ENCODE peak calls at places on chromosome 10, in four cellular contexts. One of them, this sample, is unnamed.

GRCh38 chr10:133058267-133059092 is 29.2 kb upstream of the ADGRA1 start:
- DNase-seq in NCI-H748 treated with DMSO at 0.1 percent for 48 hours: no peak
- DNase-seq in Kasumi-1: peak; percentile 22
- DNase-seq in psoas muscle: no peak
- DNase-seq in this sample: no peak

GRCh38 chr10:121813211-121813812 is 114.5 kb downstream of the ATE1 start:
- DNase-seq in NCI-H748 treated with DMSO at 0.1 percent for 48 hours: no peak
- DNase-seq in psoas muscle: no peak
- DNase-seq in Kasumi-1: no peak
- DNase-seq in this sample: no peak

GRCh38 chr10:89515031-89515841 is 20.2 kb downstream of the SLC16A12 start:
- DNase-seq in psoas muscle: no peak
- DNase-seq in Kasumi-1: no peak
- DNase-seq in NCI-H748 treated with DMSO at 0.1 percent for 48 hours: no peak
- DNase-seq in this sample: no peak

GRCh38 chr10:126839094-126839761 is 66.0 kb upstream of the DOCK1 start:
- DNase-seq in NCI-H748 treated with DMSO at 0.1 percent for 48 hours: peak; percentile 87
- DNase-seq in psoas muscle: no peak
- DNase-seq in Kasumi-1: no peak
- DNase-seq in this sample: peak; percentile 67

GRCh38 chr10:5574642-5575131 is 49.9 kb downstream of the CALML3 start:
- DNase-seq in NCI-H748 treated with DMSO at 0.1 percent for 48 hours: no peak
- DNase-seq in psoas muscle: no peak
- DNase-seq in Kasumi-1: no peak
- DNase-seq in this sample: no peak

GRCh38 chr10:66844176-66844947 is 81.5 kb upstream of the LRRTM3 start:
- DNase-seq in Kasumi-1: no peak
- DNase-seq in NCI-H748 treated with DMSO at 0.1 percent for 48 hours: no peak
- DNase-seq in psoas muscle: no peak
- DNase-seq in this sample: no peak

GRCh38 chr10:76337641-76338040 is 906.2 kb downstream of the LRMDA start:
- DNase-seq in psoas muscle: no peak
- DNase-seq in Kasumi-1: no peak
- DNase-seq in NCI-H748 treated with DMSO at 0.1 percent for 48 hours: no peak
- DNase-seq in this sample: no peak

GRCh38 chr10:108749042-108749441 is 1174.3 kb downstream of the XPNPEP1 start:
- DNase-seq in NCI-H748 treated with DMSO at 0.1 percent for 48 hours: no peak
- DNase-seq in Kasumi-1: no peak
- DNase-seq in psoas muscle: no peak
- DNase-seq in this sample: no peak

GRCh38 chr10:75197906-75198305 is 12.7 kb upstream of the VDAC2 start:
- DNase-seq in Kasumi-1: no peak
- DNase-seq in NCI-H748 treated with DMSO at 0.1 percent for 48 hours: no peak
- DNase-seq in psoas muscle: no peak
- DNase-seq in this sample: no peak

GRCh38 chr10:84683980-84684740 is 355.8 kb downstream of the CCSER2 start:
- DNase-seq in NCI-H748 treated with DMSO at 0.1 percent for 48 hours: no peak
- DNase-seq in psoas muscle: no peak
- DNase-seq in Kasumi-1: no peak
- DNase-seq in this sample: no peak

GRCh38 chr10:88089498-88089897 is 226.1 kb downstream of the PTEN start:
- DNase-seq in NCI-H748 treated with DMSO at 0.1 percent for 48 hours: no peak
- DNase-seq in psoas muscle: no peak
- DNase-seq in Kasumi-1: no peak
- DNase-seq in this sample: no peak

GRCh38 chr10:77074104-77074638 is 563.4 kb downstream of the KCNMA1 start:
- DNase-seq in psoas muscle: no peak
- DNase-seq in NCI-H748 treated with DMSO at 0.1 percent for 48 hours: no peak
- DNase-seq in Kasumi-1: no peak
- DNase-seq in this sample: no peak

GRCh38 chr10:129389194-129389593 is 77.8 kb upstream of the MGMT start:
- DNase-seq in psoas muscle: no peak
- DNase-seq in Kasumi-1: no peak
- DNase-seq in NCI-H748 treated with DMSO at 0.1 percent for 48 hours: no peak
- DNase-seq in this sample: no peak

GRCh38 chr10:94343159-94343558 is 19.6 kb downstream of the NOC3L start:
- DNase-seq in NCI-H748 treated with DMSO at 0.1 percent for 48 hours: no peak
- DNase-seq in psoas muscle: no peak
- DNase-seq in Kasumi-1: no peak
- DNase-seq in this sample: no peak

GRCh38 chr10:70761031-70761601 is 24.1 kb downstream of the TBATA start:
- DNase-seq in Kasumi-1: no peak
- DNase-seq in NCI-H748 treated with DMSO at 0.1 percent for 48 hours: no peak
- DNase-seq in psoas muscle: no peak
- DNase-seq in this sample: no peak

GRCh38 chr10:75542902-75543301 is 111.5 kb downstream of the LRMDA start:
- DNase-seq in psoas muscle: peak; percentile 69
- DNase-seq in NCI-H748 treated with DMSO at 0.1 percent for 48 hours: no peak
- DNase-seq in Kasumi-1: no peak
- DNase-seq in this sample: no peak

GRCh38 chr10:48451969-48452878 is 145.7 kb downstream of the MAPK8 start:
- DNase-seq in NCI-H748 treated with DMSO at 0.1 percent for 48 hours: no peak
- DNase-seq in psoas muscle: no peak
- DNase-seq in Kasumi-1: no peak
- DNase-seq in this sample: no peak

GRCh38 chr10:31816318-31816717 is 112.3 kb downstream of the ARHGAP12 start:
- DNase-seq in Kasumi-1: no peak
- DNase-seq in NCI-H748 treated with DMSO at 0.1 percent for 48 hours: no peak
- DNase-seq in psoas muscle: no peak
- DNase-seq in this sample: no peak

GRCh38 chr10:21532694-21533576 is 1.1 kb upstream of the MLLT10 start:
- DNase-seq in Kasumi-1: peak; percentile 87
- DNase-seq in psoas muscle: no peak
- DNase-seq in NCI-H748 treated with DMSO at 0.1 percent for 48 hours: no peak
- DNase-seq in this sample: no peak

GRCh38 chr10:16583382-16583781 is 61.7 kb upstream of the C1QL3 start:
- DNase-seq in Kasumi-1: no peak
- DNase-seq in NCI-H748 treated with DMSO at 0.1 percent for 48 hours: no peak
- DNase-seq in psoas muscle: no peak
- DNase-seq in this sample: no peak

GRCh38 chr10:18159596-18159995 is 19.4 kb downstream of the CACNB2 start:
- DNase-seq in Kasumi-1: no peak
- DNase-seq in NCI-H748 treated with DMSO at 0.1 percent for 48 hours: no peak
- DNase-seq in psoas muscle: no peak
- DNase-seq in this sample: no peak

GRCh38 chr10:97123713-97124112 is 62.0 kb downstream of the SLIT1 start:
- DNase-seq in NCI-H748 treated with DMSO at 0.1 percent for 48 hours: no peak
- DNase-seq in Kasumi-1: no peak
- DNase-seq in psoas muscle: no peak
- DNase-seq in this sample: no peak

GRCh38 chr10:16606923-16607322 is 85.2 kb upstream of the C1QL3 start:
- DNase-seq in NCI-H748 treated with DMSO at 0.1 percent for 48 hours: no peak
- DNase-seq in Kasumi-1: no peak
- DNase-seq in psoas muscle: no peak
- DNase-seq in this sample: no peak

GRCh38 chr10:278707-279106 is 143.5 kb downstream of the ZMYND11 start:
- DNase-seq in NCI-H748 treated with DMSO at 0.1 percent for 48 hours: no peak
- DNase-seq in Kasumi-1: no peak
- DNase-seq in psoas muscle: no peak
- DNase-seq in this sample: no peak

GRCh38 chr10:84270708-84271107 is 25.9 kb downstream of the RGR start:
- DNase-seq in Kasumi-1: no peak
- DNase-seq in psoas muscle: no peak
- DNase-seq in NCI-H748 treated with DMSO at 0.1 percent for 48 hours: peak; percentile 83
- DNase-seq in this sample: no peak

GRCh38 chr10:35035641-35036040 is 54.5 kb downstream of the CUL2 start:
- DNase-seq in NCI-H748 treated with DMSO at 0.1 percent for 48 hours: no peak
- DNase-seq in psoas muscle: no peak
- DNase-seq in Kasumi-1: peak; percentile 6
- DNase-seq in this sample: no peak

GRCh38 chr10:129921065-129921670 is 42.9 kb downstream of the EBF3 start:
- DNase-seq in Kasumi-1: no peak
- DNase-seq in NCI-H748 treated with DMSO at 0.1 percent for 48 hours: no peak
- DNase-seq in psoas muscle: no peak
- DNase-seq in this sample: no peak

GRCh38 chr10:100743626-100744135 is 1.7 kb upstream of the PAX2 start:
- DNase-seq in Kasumi-1: peak; percentile 86
- DNase-seq in NCI-H748 treated with DMSO at 0.1 percent for 48 hours: peak; percentile 50
- DNase-seq in psoas muscle: no peak
- DNase-seq in this sample: peak; percentile 79

GRCh38 chr10:100723769-100724530 is 21.4 kb upstream of the PAX2 start:
- DNase-seq in NCI-H748 treated with DMSO at 0.1 percent for 48 hours: no peak
- DNase-seq in psoas muscle: no peak
- DNase-seq in Kasumi-1: no peak
- DNase-seq in this sample: no peak

GRCh38 chr10:132557696-132558515 is 20.3 kb downstream of the INPP5A start:
- DNase-seq in psoas muscle: no peak
- DNase-seq in NCI-H748 treated with DMSO at 0.1 percent for 48 hours: no peak
- DNase-seq in Kasumi-1: no peak
- DNase-seq in this sample: no peak

GRCh38 chr10:113681533-113682470 is 2.1 kb downstream of the CASP7 start:
- DNase-seq in Kasumi-1: no peak
- DNase-seq in NCI-H748 treated with DMSO at 0.1 percent for 48 hours: no peak
- DNase-seq in psoas muscle: no peak
- DNase-seq in this sample: no peak

GRCh38 chr10:62036186-62037081 is 134.9 kb downstream of the ARID5B start:
- DNase-seq in NCI-H748 treated with DMSO at 0.1 percent for 48 hours: peak; percentile 23
- DNase-seq in Kasumi-1: no peak
- DNase-seq in psoas muscle: no peak
- DNase-seq in this sample: no peak

GRCh38 chr10:37992083-37992482 is 15.6 kb upstream of the ZNF25 start:
- DNase-seq in NCI-H748 treated with DMSO at 0.1 percent for 48 hours: no peak
- DNase-seq in Kasumi-1: no peak
- DNase-seq in psoas muscle: no peak
- DNase-seq in this sample: no peak

GRCh38 chr10:98415710-98416077 is 712 bp upstream of the PYROXD2 start:
- DNase-seq in Kasumi-1: no peak
- DNase-seq in NCI-H748 treated with DMSO at 0.1 percent for 48 hours: no peak
- DNase-seq in psoas muscle: no peak
- DNase-seq in this sample: no peak